ENCODE peak calls at places on chromosomes 11 and 22, in five cellular contexts. M, N, V, I and L are unnamed samples.

GRCh38 chr11:27839226-27839913 is 139.1 kb upstream of the BDNF start:
- DNase-seq in N (peak; percentile 43), M (no peak), I (peak; percentile 56), V (no peak), L (no peak)

GRCh38 chr11:8267831-8268529 is 4.3 kb upstream of the LMO1 start:
- DNase-seq in M (no peak), I (peak; percentile 12), V (peak; percentile 49), N (no peak), L (no peak)

GRCh38 chr11:43987384-43988039 is 45.1 kb downstream of the C11orf96 start:
- DNase-seq in V (peak; percentile 35), N (peak; percentile 97), I (peak; percentile 98), M (peak; percentile 94), L (no peak)

GRCh38 chr11:120651836-120652235 is 140.3 kb downstream of the GRIK4 start:
- DNase-seq in V (no peak), M (no peak), N (no peak), I (no peak), L (no peak)

GRCh38 chr11:130698174-130698573 is 218.1 kb downstream of the SNX19 start:
- DNase-seq in V (no peak), N (no peak), I (no peak), M (no peak), L (no peak)

GRCh38 chr22:32533265-32534068 is 58.9 kb downstream of the FBXO7 start:
- DNase-seq in V (no peak), M (no peak), I (peak; percentile 25), N (no peak), L (no peak)

GRCh38 chr11:123504401-123504800 is 74.3 kb downstream of the GRAMD1B start:
- DNase-seq in M (no peak), I (no peak), V (no peak), N (no peak), L (no peak)

GRCh38 chr11:119745112-119745511 is 16.1 kb upstream of the NECTIN1 start:
- DNase-seq in M (no peak), N (no peak), I (no peak), V (no peak), L (no peak)

GRCh38 chr11:46827995-46828394 is 18.1 kb downstream of the CKAP5 start:
- DNase-seq in V (no peak), N (peak; percentile 27), M (no peak), I (peak; percentile 30), L (no peak)

GRCh38 chr11:78742430-78742829 is 167.8 kb upstream of the NARS2 start:
- DNase-seq in N (no peak), V (no peak), I (no peak), M (peak; percentile 69), L (no peak)

GRCh38 chr11:45834298-45834756 is 12.9 kb upstream of the CRY2 start:
- DNase-seq in V (no peak), N (no peak), M (no peak), I (no peak), L (no peak)

GRCh38 chr11:36309779-36310178 is 13.7 kb downstream of the PRR5L start:
- DNase-seq in I (no peak), V (no peak), N (no peak), M (no peak), L (no peak)

GRCh38 chr22:49753961-49754673 is 73.6 kb downstream of the BRD1 start:
- DNase-seq in M (no peak), I (no peak), V (no peak), N (no peak), L (no peak)

GRCh38 chr22:41856484-41856883 is 23.6 kb downstream of the SREBF2 start:
- DNase-seq in I (no peak), N (no peak), M (no peak), V (no peak), L (no peak)

GRCh38 chr22:46777609-46777970 is 15.1 kb downstream of the TBC1D22A start:
- DNase-seq in I (no peak), M (peak; percentile 55), N (no peak), V (no peak), L (no peak)

GRCh38 chr11:1640076-1640946 is 10.7 kb downstream of the KRTAP5-5 start:
- DNase-seq in M (no peak), N (peak; percentile 19), I (peak; percentile 36), V (peak; percentile 74), L (peak; percentile 66)

GRCh38 chr11:95884364-95884763 is 39.5 kb downstream of the MTMR2 start:
- DNase-seq in V (no peak), I (peak; percentile 54), N (peak; percentile 59), M (no peak), L (no peak)

GRCh38 chr11:31800398-31801265 is 10.5 kb downstream of the PAX6 start:
- DNase-seq in V (no peak), I (no peak), N (no peak), M (no peak), L (no peak)

GRCh38 chr22:32079110-32080089 is 36.3 kb downstream of the SLC5A1 start:
- DNase-seq in N (peak; percentile 77), V (no peak), I (peak; percentile 77), M (no peak), L (no peak)

GRCh38 chr11:111107501-111107900 is 138.0 kb upstream of the POU2AF2 start:
- DNase-seq in M (no peak), N (no peak), I (no peak), V (no peak), L (no peak)

GRCh38 chr11:16120008-16120407 is 236.3 kb downstream of the SOX6 start:
- DNase-seq in I (no peak), N (no peak), M (no peak), V (no peak), L (no peak)

GRCh38 chr11:27266125-27266524 is 96.9 kb downstream of the CCDC34 start:
- DNase-seq in N (no peak), M (no peak), V (no peak), I (no peak), L (no peak)

GRCh38 chr11:1573077-1573846 is 1.2 kb upstream of the DUSP8 start:
- DNase-seq in V (no peak), N (no peak), I (no peak), M (no peak), L (peak; percentile 16)

GRCh38 chr11:72243567-72244316 is at the start of gene PHOX2A:
- DNase-seq in M (no peak), N (no peak), I (no peak), V (peak; percentile 63), L (no peak)

GRCh38 chr22:45731798-45732495 is 60.3 kb downstream of the ATXN10 start:
- DNase-seq in N (peak; percentile 52), I (peak; percentile 51), V (no peak), M (no peak), L (no peak)
- TF ChIP-seq CTCF in N (peak; percentile 63), I (peak; percentile 53), V (peak; percentile 40), M (peak; percentile 26), L (no peak)

DNA sequence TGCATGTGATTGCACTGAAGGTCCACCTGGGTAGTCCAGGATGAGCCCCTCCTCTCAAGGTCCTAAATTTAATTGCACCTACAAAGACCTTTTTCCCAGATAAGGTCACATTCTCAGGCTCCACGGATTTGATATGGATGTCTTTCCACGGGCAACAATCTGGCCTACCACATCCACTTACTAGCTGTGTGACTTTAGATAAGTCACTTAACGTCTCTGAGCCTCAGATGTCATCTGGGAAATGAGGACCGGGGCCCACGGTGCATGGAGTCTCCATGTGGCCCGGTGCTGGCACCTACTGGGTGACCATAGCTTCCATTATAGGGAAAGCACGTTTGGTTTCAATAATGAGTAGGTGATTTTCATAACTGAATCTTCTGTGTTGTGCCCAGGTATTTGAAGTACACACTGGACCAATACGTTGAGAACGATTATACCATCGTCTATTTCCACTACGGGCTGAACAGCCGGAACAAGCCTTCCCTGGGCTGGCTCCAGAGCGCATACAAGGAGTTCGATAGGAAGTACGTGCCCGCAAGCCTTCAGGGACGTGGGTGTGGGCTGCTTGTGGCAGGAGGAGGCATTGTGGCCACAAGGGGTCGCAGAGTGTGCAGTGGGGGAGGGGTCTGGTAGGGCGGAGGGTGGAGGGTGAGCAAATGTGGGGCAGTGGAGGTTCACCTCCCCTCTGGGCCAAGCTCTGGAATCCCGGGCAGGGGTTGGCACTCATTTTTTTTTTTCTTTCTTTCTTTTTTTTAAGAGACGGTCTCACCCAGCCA is 55.7 kb downstream of the ARHGAP8 start:
- DNase-seq in N (no peak), I (no peak), M (no peak), V (peak; percentile 61), L (peak; percentile 55)
- TF ChIP-seq CTCF in N (peak; percentile 21), I (no peak), M (no peak), V (peak; percentile 36), L (peak; percentile 34)

DNA sequence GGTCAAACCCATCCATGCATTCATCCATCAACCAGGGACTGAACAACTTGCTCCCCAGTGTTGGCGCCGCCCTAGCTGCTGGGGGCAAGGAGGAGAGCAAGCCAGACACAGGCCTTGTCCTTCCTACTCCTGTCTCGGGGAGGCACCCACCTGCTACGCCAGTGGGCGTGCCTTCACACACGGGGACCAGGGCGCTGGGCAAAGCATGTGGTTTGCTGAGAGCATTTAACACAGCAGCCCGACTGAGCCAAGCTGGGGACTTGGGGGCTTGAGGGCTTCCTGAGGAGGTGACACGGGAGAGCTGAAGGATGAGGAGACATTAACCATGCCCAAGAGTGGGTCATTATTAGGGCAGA is 30.6 kb downstream of the CACNA1I start:
- DNase-seq in N (no peak), M (no peak), I (no peak), V (no peak), L (no peak)
- TF ChIP-seq CTCF in N (no peak), M (no peak), I (no peak), V (no peak), L (no peak)

DNA sequence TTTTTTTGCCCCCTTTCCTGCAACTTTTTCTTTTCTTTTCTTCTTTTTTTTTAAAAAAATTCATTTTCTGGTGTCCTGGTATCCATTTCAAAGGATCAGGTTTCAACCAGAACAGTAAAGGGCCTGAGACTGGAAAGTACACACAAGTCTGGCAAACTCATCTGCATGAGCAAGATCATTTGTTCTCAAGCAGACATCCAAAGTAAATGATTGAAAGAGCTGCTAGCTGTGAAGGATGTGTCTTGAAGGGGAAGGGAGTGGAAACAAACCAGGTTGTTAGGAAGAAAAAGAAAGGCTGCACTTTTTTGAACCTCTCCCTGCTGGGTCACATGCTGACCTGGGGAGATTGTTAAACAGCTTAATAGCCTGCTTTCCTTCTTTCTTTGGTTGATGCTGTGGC is 5.3 kb downstream of the YAP1 start:
- DNase-seq in I (peak; percentile 53), M (no peak), V (no peak), N (peak; percentile 53), L (no peak)
- TF ChIP-seq CTCF in I (no peak), M (no peak), V (no peak), N (no peak), L (no peak)

DNA sequence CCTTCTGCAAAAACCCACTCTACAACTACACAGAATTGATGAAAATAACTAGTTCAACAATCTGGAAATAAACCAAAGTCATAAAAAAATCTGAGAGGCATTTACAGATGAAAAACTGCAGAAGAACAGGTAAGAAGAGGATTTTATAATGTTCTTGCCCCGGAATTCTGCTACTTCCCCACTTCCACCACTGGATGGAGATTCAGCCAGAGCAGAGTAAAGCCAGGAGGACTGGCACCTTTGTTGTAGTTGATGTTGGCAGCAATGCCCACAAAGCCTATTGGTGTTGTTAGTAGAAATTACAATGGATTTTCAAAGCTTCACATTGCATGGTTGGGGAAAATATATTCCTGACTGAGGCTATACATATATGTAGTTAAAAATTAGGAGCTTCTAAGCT is 640.2 kb downstream of the LRRC4C start:
- DNase-seq in I (no peak), M (no peak), N (no peak), V (no peak), L (no peak)
- TF ChIP-seq CTCF in I (no peak), M (no peak), N (no peak), V (no peak), L (no peak)